ENCODE peak calls at places on chromosomes 5 and 9, in ten cellular contexts. U, S, E, L, D, V, M, Y, A and W are unnamed samples.

GRCh38 chr9:38424918-38425317 is 664 bp upstream of the IGFBPL1 start:
- DNase-seq in A (no peak), D (no peak), M (no peak), U (no peak), E (no peak), V (no peak), S (no peak), L (no peak), Y (no peak), W (no peak)

GRCh38 chr5:48192-48591 is 43.8 kb upstream of the PLEKHG4B start:
- DNase-seq in Y (no peak), U (no peak), D (no peak), M (no peak), S (no peak), V (no peak), A (no peak), E (no peak), L (no peak), W (no peak)

GRCh38 chr5:74372502-74373445 is 267.8 kb downstream of the ENC1 start:
- DNase-seq in M (no peak), E (no peak), Y (no peak), L (no peak), V (peak; percentile 35), U (no peak), S (no peak), A (no peak), D (no peak), W (no peak)

GRCh38 chr5:143041461-143041860 is 271.3 kb downstream of the ARHGAP26 start:
- DNase-seq in A (no peak), U (no peak), E (no peak), S (peak; percentile 85), M (no peak), L (no peak), V (no peak), D (no peak), Y (no peak), W (no peak)

GRCh38 chr5:123421773-123422172 is 1.4 kb downstream of the CEP120 start:
- DNase-seq in M (no peak), D (no peak), A (no peak), Y (no peak), V (no peak), L (no peak), U (no peak), E (no peak), S (no peak), W (no peak)

GRCh38 chr5:141100243-141100805 is at the start of gene PCDHB3:
- DNase-seq in U (no peak), L (peak; percentile 13), A (peak; percentile 30), Y (peak; percentile 51), V (peak; percentile 32), E (peak; percentile 37), M (peak; percentile 48), D (peak; percentile 27), S (no peak), W (no peak)

GRCh38 chr9:128497824-128498610 is 6.5 kb upstream of the GLE1 start:
- DNase-seq in U (no peak), A (no peak), L (no peak), S (no peak), E (no peak), M (no peak), Y (no peak), D (no peak), V (no peak), W (no peak)

GRCh38 chr9:137478613-137479314 is 19.6 kb upstream of the NSMF start:
- DNase-seq in M (no peak), D (no peak), A (no peak), V (peak; percentile 34), U (no peak), S (no peak), Y (no peak), E (no peak), L (no peak), W (no peak)

GRCh38 chr9:127966416-127967150 is 14.2 kb downstream of the EEIG1 start:
- DNase-seq in M (no peak), L (peak; percentile 20), S (no peak), V (no peak), D (no peak), Y (peak; percentile 41), E (no peak), U (no peak), A (no peak), W (no peak)